ENCODE peak calls at places on chromosomes 5 and 9, in six cellular contexts. Y is left lobe of liver, W is NCI-H524 treated with DMSO at 0.1 percent for 48 hours, V is HFF-Myc, B is neural crest cell, L is GM13976. S is an unnamed sample.

GRCh38 chr5:172452398-172453205 is 1.7 kb downstream of the SH3PXD2B start:
- DNase-seq in Y (no peak), W (no peak), V (no peak), B (no peak), L (no peak), S (no peak)

GRCh38 chr5:68930139-68930538 is 163.7 kb upstream of the SLC30A5 start:
- DNase-seq in Y (no peak), W (no peak), V (no peak), B (no peak), L (no peak), S (no peak)

GRCh38 chr9:13431137-13431536 is 151.6 kb upstream of the MPDZ start:
- DNase-seq in Y (no peak), W (no peak), V (no peak), B (no peak), L (no peak), S (no peak)

GRCh38 chr5:172958268-172959046 is 767 bp upstream of the RPL26L1 start:
- DNase-seq in Y (peak; percentile 75), W (no peak), V (no peak), B (peak; percentile 59), L (peak; percentile 96), S (peak; percentile 93)

GRCh38 chr9:90641868-90642558 is 611 bp downstream of the DIRAS2 start:
- DNase-seq in Y (no peak), W (no peak), V (no peak), B (no peak), L (no peak), S (no peak)

GRCh38 chr5:5158472-5158895 is 18.4 kb downstream of the ADAMTS16 start:
- DNase-seq in Y (no peak), W (no peak), V (no peak), B (no peak), L (no peak), S (no peak)

GRCh38 chr5:169350016-169350415 is 49.1 kb upstream of the SLIT3 start:
- DNase-seq in Y (no peak), W (no peak), V (peak; percentile 30), B (no peak), L (no peak), S (no peak)

GRCh38 chr5:135887447-135887864 is 8.2 kb downstream of the IL9 start:
- DNase-seq in Y (peak; percentile 70), W (peak; percentile 11), V (peak; percentile 44), B (peak; percentile 65), L (peak; percentile 73), S (peak; percentile 72)

GRCh38 chr5:72036951-72037350 is 70.3 kb upstream of the MAP1B start:
- DNase-seq in Y (no peak), W (no peak), V (no peak), B (no peak), L (no peak), S (no peak)

GRCh38 chr9:133428579-133429215 is 6.5 kb downstream of the ADAMTS13 start:
- DNase-seq in Y (no peak), W (no peak), V (no peak), B (no peak), L (peak; percentile 86), S (peak; percentile 74)

GRCh38 chr9:14433841-14434511 is 120.0 kb upstream of the NFIB start:
- DNase-seq in Y (no peak), W (peak; percentile 65), V (peak; percentile 59), B (no peak), L (no peak), S (no peak)